ENCODE peak calls at places on chromosomes 5 and 9, in five cellular contexts. L is GM13977, N is T-helper 2 cell, G is NCI-H1694 treated with DMSO at 0.1 percent for 48 hours, D is fibroblast of pulmonary artery. A is an unnamed sample.
A peak's percentile ranks its signal among the peaks of the same experiment; 100 is the strongest.

GRCh38 chr9:94269264-94269663 is 10.2 kb downstream of the ZNF169 start:
- DNase-seq in N (no peak), G (no peak), D (no peak), L (no peak), A (no peak)

GRCh38 chr9:131528886-131529505 is 2.1 kb downstream of the UCK1 start:
- DNase-seq in G (no peak), L (no peak), D (no peak), N (no peak), A (no peak)

GRCh38 chr9:86901511-86901910 is 45.8 kb downstream of the GAS1 start:
- DNase-seq in N (no peak), L (no peak), G (no peak), D (no peak), A (no peak)

GRCh38 chr9:33082538-33083326 is 6.3 kb upstream of the SMU1 start:
- DNase-seq in G (no peak), N (no peak), L (no peak), D (no peak), A (no peak)

GRCh38 chr9:2017459-2018161 is 2.5 kb downstream of the SMARCA2 start:
- DNase-seq in N (peak; percentile 61), G (peak; percentile 9), D (peak; percentile 79), L (peak; percentile 81), A (peak; percentile 79)

GRCh38 chr5:83688321-83688720 is 32.3 kb downstream of the HAPLN1 start:
- DNase-seq in N (no peak), D (no peak), L (no peak), G (no peak), A (no peak)

GRCh38 chr5:59380350-59380951 is 513.1 kb downstream of the PDE4D start:
- DNase-seq in G (peak; percentile 76), L (peak; percentile 45), D (peak; percentile 87), N (no peak), A (peak; percentile 73)

GRCh38 chr5:61176631-61177030 is 14.4 kb upstream of the SMIM15 start:
- DNase-seq in N (no peak), L (no peak), D (no peak), G (no peak), A (no peak)

GRCh38 chr5:127447822-127448221 is 69.6 kb upstream of the PRRC1 start:
- DNase-seq in D (peak; percentile 34), G (no peak), L (no peak), N (no peak), A (peak; percentile 34)